ENCODE peak calls at places on chromosomes 5 and 9, in six cellular contexts. One of them, this sample, is unnamed.

GRCh38 chr9:128102196-128102595 is 25.3 kb downstream of the PTGES2 start:
- DNase-seq in breast epithelium: no peak
- DNase-seq in fibroblast of the aortic adventitia: no peak
- DNase-seq in osteocyte: no peak
- DNase-seq in WTC11: no peak
- DNase-seq in epithelial cell of proximal tubule: no peak
- DNase-seq in this sample: no peak

GRCh38 chr9:13088734-13089427 is 190.6 kb downstream of the MPDZ start:
- DNase-seq in breast epithelium: no peak
- DNase-seq in fibroblast of the aortic adventitia: peak; percentile 78
- DNase-seq in osteocyte: no peak
- DNase-seq in WTC11: peak; percentile 51
- DNase-seq in epithelial cell of proximal tubule: peak; percentile 12
- DNase-seq in this sample: peak; percentile 63

GRCh38 chr5:67003906-67004729 is 192.5 kb downstream of the CD180 start:
- DNase-seq in breast epithelium: peak; percentile 87
- DNase-seq in fibroblast of the aortic adventitia: peak; percentile 91
- DNase-seq in osteocyte: peak; percentile 89
- DNase-seq in WTC11: peak; percentile 85
- DNase-seq in epithelial cell of proximal tubule: no peak
- DNase-seq in this sample: peak; percentile 50

GRCh38 chr5:123092696-123093095 is 3.7 kb downstream of the PRDM6 start:
- DNase-seq in breast epithelium: no peak
- DNase-seq in fibroblast of the aortic adventitia: peak; percentile 67
- DNase-seq in osteocyte: no peak
- DNase-seq in WTC11: no peak
- DNase-seq in epithelial cell of proximal tubule: no peak
- DNase-seq in this sample: peak; percentile 22

GRCh38 chr5:40781843-40782409 is 16.2 kb downstream of the PRKAA1 start:
- DNase-seq in breast epithelium: no peak
- DNase-seq in fibroblast of the aortic adventitia: peak; percentile 85
- DNase-seq in osteocyte: no peak
- DNase-seq in WTC11: no peak
- DNase-seq in epithelial cell of proximal tubule: no peak
- DNase-seq in this sample: no peak

GRCh38 chr5:3342271-3343100 is 253.1 kb upstream of the IRX1 start:
- DNase-seq in breast epithelium: no peak
- DNase-seq in fibroblast of the aortic adventitia: no peak
- DNase-seq in osteocyte: no peak
- DNase-seq in WTC11: no peak
- DNase-seq in epithelial cell of proximal tubule: no peak
- DNase-seq in this sample: no peak

GRCh38 chr5:44729536-44729935 is 79.2 kb upstream of the MRPS30 start:
- DNase-seq in breast epithelium: no peak
- DNase-seq in fibroblast of the aortic adventitia: peak; percentile 25
- DNase-seq in osteocyte: no peak
- DNase-seq in WTC11: no peak
- DNase-seq in epithelial cell of proximal tubule: no peak
- DNase-seq in this sample: no peak

GRCh38 chr9:134993996-134994720 is 76.4 kb upstream of the FCN1 start:
- DNase-seq in breast epithelium: no peak
- DNase-seq in fibroblast of the aortic adventitia: no peak
- DNase-seq in osteocyte: no peak
- DNase-seq in WTC11: no peak
- DNase-seq in epithelial cell of proximal tubule: no peak
- DNase-seq in this sample: no peak

GRCh38 chr5:39696672-39697398 is 272.1 kb upstream of the DAB2 start:
- DNase-seq in breast epithelium: no peak
- DNase-seq in fibroblast of the aortic adventitia: no peak
- DNase-seq in osteocyte: no peak
- DNase-seq in WTC11: no peak
- DNase-seq in epithelial cell of proximal tubule: no peak
- DNase-seq in this sample: no peak

GRCh38 chr9:7320139-7320538 is 479.4 kb downstream of the DMAC1 start:
- DNase-seq in breast epithelium: no peak
- DNase-seq in fibroblast of the aortic adventitia: peak; percentile 69
- DNase-seq in osteocyte: no peak
- DNase-seq in WTC11: no peak
- DNase-seq in epithelial cell of proximal tubule: peak; percentile 78
- DNase-seq in this sample: no peak

GRCh38 chr5:1036504-1037122 is 28.0 kb downstream of the NKD2 start:
- DNase-seq in breast epithelium: no peak
- DNase-seq in fibroblast of the aortic adventitia: no peak
- DNase-seq in osteocyte: no peak
- DNase-seq in WTC11: no peak
- DNase-seq in epithelial cell of proximal tubule: no peak
- DNase-seq in this sample: no peak

GRCh38 chr5:111731638-111732037 is 25.4 kb downstream of the NREP start:
- DNase-seq in breast epithelium: no peak
- DNase-seq in fibroblast of the aortic adventitia: no peak
- DNase-seq in osteocyte: no peak
- DNase-seq in WTC11: no peak
- DNase-seq in epithelial cell of proximal tubule: no peak
- DNase-seq in this sample: no peak

GRCh38 chr5:133790898-133791297 is 177.5 kb downstream of the C5orf15 start:
- DNase-seq in breast epithelium: no peak
- DNase-seq in fibroblast of the aortic adventitia: no peak
- DNase-seq in osteocyte: peak; percentile 54
- DNase-seq in WTC11: no peak
- DNase-seq in epithelial cell of proximal tubule: no peak
- DNase-seq in this sample: no peak

GRCh38 chr9:135083241-135083810 is 4.1 kb upstream of the OLFM1 start:
- DNase-seq in breast epithelium: no peak
- DNase-seq in fibroblast of the aortic adventitia: no peak
- DNase-seq in osteocyte: no peak
- DNase-seq in WTC11: no peak
- DNase-seq in epithelial cell of proximal tubule: no peak
- DNase-seq in this sample: no peak

GRCh38 chr9:136189394-136190236 is 15.3 kb downstream of the LHX3 start:
- DNase-seq in breast epithelium: no peak
- DNase-seq in fibroblast of the aortic adventitia: no peak
- DNase-seq in osteocyte: no peak
- DNase-seq in WTC11: peak; percentile 9
- DNase-seq in epithelial cell of proximal tubule: peak; percentile 3
- DNase-seq in this sample: no peak

GRCh38 chr5:40160435-40160834 is 519.3 kb upstream of the PTGER4 start:
- DNase-seq in breast epithelium: no peak
- DNase-seq in fibroblast of the aortic adventitia: no peak
- DNase-seq in osteocyte: no peak
- DNase-seq in WTC11: no peak
- DNase-seq in epithelial cell of proximal tubule: no peak
- DNase-seq in this sample: no peak

GRCh38 chr9:14746655-14747054 is 24.1 kb upstream of the CER1 start:
- DNase-seq in breast epithelium: no peak
- DNase-seq in fibroblast of the aortic adventitia: no peak
- DNase-seq in osteocyte: no peak
- DNase-seq in WTC11: no peak
- DNase-seq in epithelial cell of proximal tubule: no peak
- DNase-seq in this sample: no peak

GRCh38 chr9:4225291-4226119 is 74.4 kb downstream of the GLIS3 start:
- DNase-seq in breast epithelium: no peak
- DNase-seq in fibroblast of the aortic adventitia: peak; percentile 66
- DNase-seq in osteocyte: no peak
- DNase-seq in WTC11: no peak
- DNase-seq in epithelial cell of proximal tubule: peak; percentile 88
- DNase-seq in this sample: no peak

GRCh38 chr5:152711996-152712395 is 306.9 kb upstream of the NMUR2 start:
- DNase-seq in breast epithelium: no peak
- DNase-seq in fibroblast of the aortic adventitia: no peak
- DNase-seq in osteocyte: no peak
- DNase-seq in WTC11: no peak
- DNase-seq in epithelial cell of proximal tubule: no peak
- DNase-seq in this sample: no peak

GRCh38 chr9:133706651-133707050 is 31.5 kb downstream of the SARDH start:
- DNase-seq in breast epithelium: no peak
- DNase-seq in fibroblast of the aortic adventitia: no peak
- DNase-seq in osteocyte: no peak
- DNase-seq in WTC11: peak; percentile 8
- DNase-seq in epithelial cell of proximal tubule: no peak
- DNase-seq in this sample: no peak

GRCh38 chr9:95025213-95026170 is 292.0 kb downstream of the FANCC start:
- DNase-seq in breast epithelium: no peak
- DNase-seq in fibroblast of the aortic adventitia: peak; percentile 85
- DNase-seq in osteocyte: no peak
- DNase-seq in WTC11: no peak
- DNase-seq in epithelial cell of proximal tubule: peak; percentile 86
- DNase-seq in this sample: no peak

GRCh38 chr5:11878846-11879245 is 25.4 kb downstream of the CTNND2 start:
- DNase-seq in breast epithelium: no peak
- DNase-seq in fibroblast of the aortic adventitia: no peak
- DNase-seq in osteocyte: no peak
- DNase-seq in WTC11: no peak
- DNase-seq in epithelial cell of proximal tubule: no peak
- DNase-seq in this sample: no peak

GRCh38 chr5:146130440-146131045 is 25.2 kb upstream of the PLAC8L1 start:
- DNase-seq in breast epithelium: no peak
- DNase-seq in fibroblast of the aortic adventitia: peak; percentile 73
- DNase-seq in osteocyte: no peak
- DNase-seq in WTC11: no peak
- DNase-seq in epithelial cell of proximal tubule: peak; percentile 1
- DNase-seq in this sample: no peak

GRCh38 chr9:87502446-87503232 is 5.0 kb downstream of the DAPK1 start:
- DNase-seq in breast epithelium: no peak
- DNase-seq in fibroblast of the aortic adventitia: no peak
- DNase-seq in osteocyte: no peak
- DNase-seq in WTC11: no peak
- DNase-seq in epithelial cell of proximal tubule: no peak
- DNase-seq in this sample: no peak

GRCh38 chr5:88925692-88926490 is 42.9 kb upstream of the MEF2C start:
- DNase-seq in breast epithelium: no peak
- DNase-seq in fibroblast of the aortic adventitia: peak; percentile 14
- DNase-seq in osteocyte: no peak
- DNase-seq in WTC11: no peak
- DNase-seq in epithelial cell of proximal tubule: no peak
- DNase-seq in this sample: no peak

GRCh38 chr9:5630038-5630507 is 1.2 kb downstream of the RIC1 start:
- DNase-seq in breast epithelium: no peak
- DNase-seq in fibroblast of the aortic adventitia: peak; percentile 63
- DNase-seq in osteocyte: no peak
- DNase-seq in WTC11: no peak
- DNase-seq in epithelial cell of proximal tubule: no peak
- DNase-seq in this sample: peak; percentile 19
- TF ChIP-seq CTCF in breast epithelium: no peak
- TF ChIP-seq CTCF in fibroblast of the aortic adventitia: no peak
- TF ChIP-seq CTCF in osteocyte: no peak
- TF ChIP-seq CTCF in WTC11: no peak
- TF ChIP-seq CTCF in epithelial cell of proximal tubule: no peak
- TF ChIP-seq CTCF in this sample: no peak

DNA sequence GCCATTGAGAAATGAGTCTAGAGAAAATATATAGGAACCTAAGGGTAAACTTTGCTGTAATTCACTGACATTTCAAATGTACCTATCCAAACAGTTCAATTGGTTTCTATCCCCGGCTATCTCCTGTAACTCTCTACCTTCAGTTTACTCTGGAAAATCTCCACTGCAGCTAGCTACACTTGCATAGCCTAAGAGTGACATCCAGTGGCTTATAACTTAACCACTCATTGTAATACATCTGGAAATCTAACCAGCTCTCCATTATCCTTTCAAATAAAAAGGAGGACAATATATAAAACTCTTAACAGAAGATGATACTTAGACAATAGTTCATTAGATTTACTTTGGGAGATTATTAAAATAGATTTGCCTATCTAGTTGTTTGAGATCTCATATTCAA is 35.3 kb upstream of the SPDL1 start:
- DNase-seq in breast epithelium: no peak
- DNase-seq in fibroblast of the aortic adventitia: peak; percentile 83
- DNase-seq in osteocyte: no peak
- DNase-seq in WTC11: no peak
- DNase-seq in epithelial cell of proximal tubule: peak; percentile 16
- DNase-seq in this sample: no peak
- TF ChIP-seq CTCF in breast epithelium: peak; percentile 12
- TF ChIP-seq CTCF in fibroblast of the aortic adventitia: peak; percentile 61
- TF ChIP-seq CTCF in osteocyte: peak; percentile 69
- TF ChIP-seq CTCF in WTC11: no peak
- TF ChIP-seq CTCF in epithelial cell of proximal tubule: peak; percentile 74
- TF ChIP-seq CTCF in this sample: peak; percentile 19

DNA sequence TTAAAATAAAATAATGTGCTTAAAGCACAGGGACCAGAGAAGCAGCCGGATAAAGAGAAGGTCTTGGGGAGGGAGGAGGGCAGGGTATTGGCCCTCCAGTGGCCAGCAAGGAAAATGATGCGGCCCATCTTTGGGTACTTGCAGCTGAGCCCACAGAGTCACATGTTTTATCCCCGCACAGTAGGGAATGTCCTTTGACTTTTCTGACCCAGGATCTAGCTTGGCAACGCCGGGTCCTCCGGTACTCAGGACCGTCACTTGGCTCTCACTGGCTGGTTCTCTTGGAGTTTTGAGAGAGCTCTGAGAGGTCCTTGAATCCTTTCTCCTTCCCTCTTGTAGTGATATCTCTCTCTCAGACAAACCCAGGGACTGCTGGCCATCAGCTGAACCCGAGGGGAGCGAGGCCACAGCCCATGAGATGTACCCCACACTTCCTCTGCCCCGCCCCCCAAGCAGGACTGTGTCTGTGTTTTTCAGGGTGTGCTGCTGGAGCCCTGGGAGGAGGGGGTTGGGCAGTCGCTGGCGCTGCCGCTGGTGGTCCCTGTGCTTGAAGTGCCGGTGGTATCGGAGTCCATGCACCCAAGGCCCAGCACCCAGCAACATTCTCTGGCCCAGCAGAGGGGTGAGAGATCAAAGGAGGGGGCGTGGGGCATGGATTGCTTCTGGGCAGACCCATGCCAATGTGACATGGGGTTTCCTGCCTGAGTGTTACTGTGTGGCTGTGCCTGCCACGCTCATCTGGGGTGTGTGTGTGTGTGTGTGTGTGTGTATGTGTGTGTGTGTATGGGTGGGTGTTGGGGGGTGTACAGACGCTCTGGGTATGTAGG is 35.5 kb upstream of the HSPA9 start:
- DNase-seq in breast epithelium: no peak
- DNase-seq in fibroblast of the aortic adventitia: no peak
- DNase-seq in osteocyte: no peak
- DNase-seq in WTC11: peak; percentile 42
- DNase-seq in epithelial cell of proximal tubule: no peak
- DNase-seq in this sample: no peak
- TF ChIP-seq CTCF in breast epithelium: peak; percentile 13
- TF ChIP-seq CTCF in fibroblast of the aortic adventitia: peak; percentile 40
- TF ChIP-seq CTCF in osteocyte: peak; percentile 12
- TF ChIP-seq CTCF in WTC11: no peak
- TF ChIP-seq CTCF in epithelial cell of proximal tubule: peak; percentile 30
- TF ChIP-seq CTCF in this sample: no peak

DNA sequence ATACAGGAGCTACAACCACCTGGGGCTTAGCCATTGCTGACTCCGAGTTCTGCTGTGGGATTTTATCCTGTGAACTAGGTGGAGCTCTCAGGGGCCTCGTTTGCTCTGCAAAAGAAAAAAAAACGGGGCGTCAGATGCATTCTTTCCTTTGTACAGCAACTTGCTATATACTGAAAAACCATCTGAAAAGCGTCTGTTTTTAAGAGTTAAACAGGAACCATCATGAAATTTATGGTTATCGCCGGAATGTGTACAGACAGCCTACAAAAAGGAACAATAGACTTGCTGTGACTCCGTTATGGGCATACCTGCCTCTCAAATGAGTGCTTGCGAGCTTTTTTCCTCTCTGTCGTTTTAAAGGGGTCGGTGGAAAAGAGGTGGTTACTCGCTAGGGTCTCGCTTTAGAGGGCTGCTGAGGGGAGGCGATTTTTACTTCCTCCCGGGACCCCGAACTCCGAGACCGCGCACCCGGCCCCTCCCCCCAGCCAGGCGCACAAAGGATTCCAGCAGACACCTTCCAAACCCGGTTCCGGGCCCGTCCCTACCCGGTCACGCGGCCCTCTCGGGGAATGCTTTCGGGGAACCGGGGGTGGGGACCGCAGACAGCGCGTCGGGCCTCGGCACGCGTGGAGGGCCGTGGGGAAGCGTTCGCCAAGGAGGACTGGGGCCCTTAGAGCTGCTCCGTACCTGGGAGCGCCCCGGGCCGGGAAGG is 826 bp downstream of the PAIP1 start:
- DNase-seq in breast epithelium: peak; percentile 33
- DNase-seq in fibroblast of the aortic adventitia: peak; percentile 37
- DNase-seq in osteocyte: peak; percentile 86
- DNase-seq in WTC11: peak; percentile 65
- DNase-seq in epithelial cell of proximal tubule: no peak
- DNase-seq in this sample: peak; percentile 63
- TF ChIP-seq CTCF in breast epithelium: no peak
- TF ChIP-seq CTCF in fibroblast of the aortic adventitia: no peak
- TF ChIP-seq CTCF in osteocyte: no peak
- TF ChIP-seq CTCF in WTC11: no peak
- TF ChIP-seq CTCF in epithelial cell of proximal tubule: peak; percentile 13
- TF ChIP-seq CTCF in this sample: no peak

This sample was measured in GM13977.